ENCODE peak calls at places on chromosome 9, in six cellular contexts. One of them, this sample, is unnamed.

GRCh38 chr9:2655411-2655901 is 33.9 kb downstream of the VLDLR start:
- DNase-seq in H1: no peak
- DNase-seq in K562: no peak
- DNase-seq in GM12878: no peak
- DNase-seq in SK-N-SH: no peak
- DNase-seq in HepG2: no peak
- DNase-seq in this sample: peak

GRCh38 chr9:127170652-127171051 is 48.2 kb upstream of the ANGPTL2 start:
- DNase-seq in SK-N-SH: no peak
- DNase-seq in H1: no peak
- DNase-seq in K562: no peak
- DNase-seq in HepG2: no peak
- DNase-seq in GM12878: peak
- DNase-seq in this sample: no peak

GRCh38 chr9:111965566-111966019 is 69.0 kb downstream of the UGCG start:
- DNase-seq in HepG2: peak
- DNase-seq in H1: no peak
- DNase-seq in SK-N-SH: no peak
- DNase-seq in K562: no peak
- DNase-seq in GM12878: peak
- DNase-seq in this sample: no peak

GRCh38 chr9:21919377-21920362 is 74.5 kb downstream of the CDKN2A start:
- DNase-seq in HepG2: peak
- DNase-seq in SK-N-SH: peak
- DNase-seq in K562: no peak
- DNase-seq in GM12878: peak
- DNase-seq in H1: no peak
- DNase-seq in this sample: peak

GRCh38 chr9:4415281-4415680 is 75.0 kb upstream of the SLC1A1 start:
- DNase-seq in H1: no peak
- DNase-seq in SK-N-SH: no peak
- DNase-seq in GM12878: no peak
- DNase-seq in HepG2: no peak
- DNase-seq in K562: no peak
- DNase-seq in this sample: no peak

GRCh38 chr9:84874583-84874982 is 205.1 kb downstream of the NTRK2 start:
- DNase-seq in GM12878: no peak
- DNase-seq in SK-N-SH: no peak
- DNase-seq in H1: no peak
- DNase-seq in K562: no peak
- DNase-seq in HepG2: no peak
- DNase-seq in this sample: no peak

GRCh38 chr9:137045294-137046093 is 483 bp downstream of the NPDC1 start:
- DNase-seq in H1: no peak
- DNase-seq in HepG2: no peak
- DNase-seq in GM12878: no peak
- DNase-seq in SK-N-SH: peak
- DNase-seq in K562: no peak
- DNase-seq in this sample: no peak

GRCh38 chr9:69572611-69573010 is 99.6 kb downstream of the APBA1 start:
- DNase-seq in SK-N-SH: no peak
- DNase-seq in GM12878: no peak
- DNase-seq in K562: no peak
- DNase-seq in HepG2: no peak
- DNase-seq in H1: no peak
- DNase-seq in this sample: no peak

GRCh38 chr9:121949364-121949763 is 143.7 kb downstream of the TTLL11 start:
- DNase-seq in SK-N-SH: no peak
- DNase-seq in GM12878: no peak
- DNase-seq in HepG2: no peak
- DNase-seq in K562: no peak
- DNase-seq in H1: no peak
- DNase-seq in this sample: no peak

GRCh38 chr9:19876569-19877316 is 87.9 kb upstream of the SLC24A2 start:
- DNase-seq in SK-N-SH: no peak
- DNase-seq in H1: no peak
- DNase-seq in K562: no peak
- DNase-seq in HepG2: no peak
- DNase-seq in GM12878: no peak
- DNase-seq in this sample: no peak

GRCh38 chr9:12880406-12881016 is 105.7 kb downstream of the LURAP1L start:
- DNase-seq in HepG2: no peak
- DNase-seq in H1: no peak
- DNase-seq in K562: no peak
- DNase-seq in SK-N-SH: peak
- DNase-seq in GM12878: no peak
- DNase-seq in this sample: no peak

GRCh38 chr9:101366038-101366756 is 18.6 kb downstream of the BAAT start:
- DNase-seq in H1: no peak
- DNase-seq in SK-N-SH: no peak
- DNase-seq in HepG2: peak
- DNase-seq in GM12878: no peak
- DNase-seq in K562: peak
- DNase-seq in this sample: no peak

GRCh38 chr9:106880863-106881262 is 17.9 kb downstream of the ZNF462 start:
- DNase-seq in GM12878: no peak
- DNase-seq in HepG2: no peak
- DNase-seq in K562: no peak
- DNase-seq in SK-N-SH: no peak
- DNase-seq in H1: no peak
- DNase-seq in this sample: no peak

GRCh38 chr9:136409557-136410455 is 608 bp downstream of the ENTR1 start:
- DNase-seq in K562: peak
- DNase-seq in GM12878: no peak
- DNase-seq in H1: no peak
- DNase-seq in HepG2: peak
- DNase-seq in SK-N-SH: peak
- DNase-seq in this sample: peak

GRCh38 chr9:3909966-3910650 is 384.3 kb upstream of the RFX3 start:
- DNase-seq in SK-N-SH: no peak
- DNase-seq in GM12878: no peak
- DNase-seq in H1: no peak
- DNase-seq in K562: no peak
- DNase-seq in HepG2: no peak
- DNase-seq in this sample: peak

GRCh38 chr9:68749579-68750159 is 44.6 kb downstream of the PIP5K1B start:
- DNase-seq in HepG2: peak
- DNase-seq in SK-N-SH: no peak
- DNase-seq in H1: no peak
- DNase-seq in GM12878: no peak
- DNase-seq in K562: no peak
- DNase-seq in this sample: no peak

GRCh38 chr9:4371108-4371507 is 71.2 kb upstream of the GLIS3 start:
- DNase-seq in GM12878: no peak
- DNase-seq in K562: no peak
- DNase-seq in HepG2: no peak
- DNase-seq in SK-N-SH: no peak
- DNase-seq in H1: no peak
- DNase-seq in this sample: no peak

GRCh38 chr9:74775401-74775800 is 112.3 kb downstream of the TRPM6 start:
- DNase-seq in HepG2: no peak
- DNase-seq in GM12878: no peak
- DNase-seq in K562: no peak
- DNase-seq in H1: no peak
- DNase-seq in SK-N-SH: no peak
- DNase-seq in this sample: no peak

GRCh38 chr9:7967093-7967827 is 167.7 kb upstream of the DMAC1 start:
- DNase-seq in H1: no peak
- DNase-seq in SK-N-SH: no peak
- DNase-seq in HepG2: no peak
- DNase-seq in GM12878: no peak
- DNase-seq in K562: no peak
- DNase-seq in this sample: peak

GRCh38 chr9:132509921-132510874 is 72.2 kb upstream of the BARHL1 start:
- DNase-seq in SK-N-SH: no peak
- DNase-seq in H1: no peak
- DNase-seq in HepG2: no peak
- DNase-seq in K562: no peak
- DNase-seq in GM12878: no peak
- DNase-seq in this sample: no peak

GRCh38 chr9:981491-981898 is 5.0 kb downstream of the DMRT3 start:
- DNase-seq in GM12878: no peak
- DNase-seq in HepG2: no peak
- DNase-seq in H1: no peak
- DNase-seq in K562: no peak
- DNase-seq in SK-N-SH: no peak
- DNase-seq in this sample: no peak

GRCh38 chr9:137387034-137387890 is 35.7 kb downstream of the EXD3 start:
- DNase-seq in H1: no peak
- DNase-seq in SK-N-SH: no peak
- DNase-seq in GM12878: no peak
- DNase-seq in HepG2: no peak
- DNase-seq in K562: no peak
- DNase-seq in this sample: no peak

GRCh38 chr9:34400686-34401602 is 24.2 kb upstream of the MYORG start:
- DNase-seq in HepG2: no peak
- DNase-seq in SK-N-SH: no peak
- DNase-seq in GM12878: no peak
- DNase-seq in H1: no peak
- DNase-seq in K562: no peak
- DNase-seq in this sample: no peak

GRCh38 chr9:34664281-34665108 is 2.0 kb upstream of the CCL27 start:
- DNase-seq in SK-N-SH: peak
- DNase-seq in K562: peak
- DNase-seq in HepG2: peak
- DNase-seq in H1: peak
- DNase-seq in GM12878: no peak
- DNase-seq in this sample: peak

GRCh38 chr9:36855443-36856315 is 178.4 kb downstream of the PAX5 start:
- DNase-seq in HepG2: peak
- DNase-seq in H1: no peak
- DNase-seq in K562: peak
- DNase-seq in SK-N-SH: peak
- DNase-seq in GM12878: no peak
- DNase-seq in this sample: peak

GRCh38 chr9:94624621-94625020 is 14.7 kb downstream of the FBP1 start:
- DNase-seq in K562: no peak
- DNase-seq in H1: no peak
- DNase-seq in GM12878: no peak
- DNase-seq in HepG2: no peak
- DNase-seq in SK-N-SH: no peak
- DNase-seq in this sample: no peak

GRCh38 chr9:22142681-22143080 is 133.6 kb upstream of the CDKN2B start:
- DNase-seq in K562: no peak
- DNase-seq in HepG2: no peak
- DNase-seq in H1: no peak
- DNase-seq in GM12878: no peak
- DNase-seq in SK-N-SH: no peak
- DNase-seq in this sample: no peak

GRCh38 chr9:134965851-134966250 is 48.1 kb upstream of the FCN1 start:
- DNase-seq in K562: no peak
- DNase-seq in H1: no peak
- DNase-seq in SK-N-SH: no peak
- DNase-seq in GM12878: no peak
- DNase-seq in HepG2: no peak
- DNase-seq in this sample: no peak

GRCh38 chr9:33860200-33860871 is 43.4 kb downstream of the UBE2R2 start:
- DNase-seq in SK-N-SH: peak
- DNase-seq in GM12878: no peak
- DNase-seq in HepG2: no peak
- DNase-seq in K562: no peak
- DNase-seq in H1: no peak
- DNase-seq in this sample: no peak

GRCh38 chr9:18473551-18474279 is at the start of gene ADAMTSL1:
- DNase-seq in SK-N-SH: peak
- DNase-seq in K562: no peak
- DNase-seq in GM12878: no peak
- DNase-seq in H1: peak
- DNase-seq in HepG2: no peak
- DNase-seq in this sample: no peak
- H3K4me3 ChIP-seq in SK-N-SH: peak
- H3K4me3 ChIP-seq in K562: no peak
- H3K4me3 ChIP-seq in GM12878: no peak
- H3K4me3 ChIP-seq in H1: peak
- H3K4me3 ChIP-seq in HepG2: no peak
- H3K4me3 ChIP-seq in this sample: no peak

GRCh38 chr9:120913673-120914266 is 12.8 kb downstream of the TRAF1 start:
- DNase-seq in K562: peak
- DNase-seq in H1: no peak
- DNase-seq in SK-N-SH: no peak
- DNase-seq in HepG2: no peak
- DNase-seq in GM12878: no peak
- DNase-seq in this sample: no peak

GRCh38 chr9:120912958-120913672 is 13.5 kb downstream of the TRAF1 start:
- DNase-seq in GM12878: no peak
- DNase-seq in SK-N-SH: no peak
- DNase-seq in K562: peak
- DNase-seq in HepG2: no peak
- DNase-seq in H1: no peak
- DNase-seq in this sample: no peak

GRCh38 chr9:120914953-120915352 is 11.6 kb downstream of the TRAF1 start:
- DNase-seq in SK-N-SH: no peak
- DNase-seq in GM12878: no peak
- DNase-seq in K562: no peak
- DNase-seq in HepG2: no peak
- DNase-seq in H1: no peak
- DNase-seq in this sample: no peak

GRCh38 chr9:120915854-120916495 is 10.6 kb downstream of the TRAF1 start:
- DNase-seq in SK-N-SH: no peak
- DNase-seq in K562: no peak
- DNase-seq in GM12878: no peak
- DNase-seq in HepG2: no peak
- DNase-seq in H1: no peak
- DNase-seq in this sample: no peak

GRCh38 chr9:120914410-120914809 is 12.2 kb downstream of the TRAF1 start:
- DNase-seq in GM12878: no peak
- DNase-seq in HepG2: no peak
- DNase-seq in H1: no peak
- DNase-seq in SK-N-SH: no peak
- DNase-seq in K562: no peak
- DNase-seq in this sample: no peak
- TF ChIP-seq GABPA in GM12878: no peak
- TF ChIP-seq GABPA in HepG2: no peak
- TF ChIP-seq GABPA in H1: no peak
- TF ChIP-seq GABPA in SK-N-SH: no peak
- TF ChIP-seq GABPA in K562: no peak
- TF ChIP-seq GABPA in this sample: no peak

DNA sequence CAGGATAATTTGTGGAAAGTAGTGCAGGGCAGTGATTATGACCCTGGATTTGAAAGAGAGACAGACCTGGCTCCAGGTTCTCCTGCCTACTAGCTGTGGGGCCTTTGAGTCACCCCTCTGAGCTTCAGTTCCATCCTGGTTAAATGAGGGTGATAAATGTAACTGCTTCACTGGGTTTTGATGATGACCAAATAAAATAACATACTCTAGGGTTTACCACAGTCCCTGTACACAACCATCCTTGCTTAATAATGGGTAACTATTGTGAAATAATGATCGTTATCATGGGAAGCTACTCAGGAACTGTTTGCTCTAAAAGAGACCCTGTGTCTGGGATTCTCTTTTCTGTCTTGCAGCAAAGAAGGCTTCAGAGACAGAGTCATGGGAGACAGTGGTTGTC is 23.7 kb downstream of the AKNA start:
- DNase-seq in HepG2: peak
- DNase-seq in GM12878: no peak
- DNase-seq in SK-N-SH: no peak
- DNase-seq in K562: no peak
- DNase-seq in H1: no peak
- DNase-seq in this sample: peak
- TF ChIP-seq POLR2AphosphoS5 in HepG2: no peak
- TF ChIP-seq POLR2AphosphoS5 in GM12878: no peak
- TF ChIP-seq POLR2AphosphoS5 in SK-N-SH: no peak
- TF ChIP-seq POLR2AphosphoS5 in K562: no peak
- TF ChIP-seq POLR2AphosphoS5 in H1: no peak
- TF ChIP-seq POLR2AphosphoS5 in this sample: no peak

GRCh38 chr9:83219924-83220438 is 157.0 kb upstream of the RASEF start:
- DNase-seq in GM12878: no peak
- DNase-seq in HepG2: no peak
- DNase-seq in K562: no peak
- DNase-seq in H1: no peak
- DNase-seq in SK-N-SH: no peak
- DNase-seq in this sample: no peak
- H3K4me3 ChIP-seq in GM12878: no peak
- H3K4me3 ChIP-seq in HepG2: peak
- H3K4me3 ChIP-seq in K562: no peak
- H3K4me3 ChIP-seq in H1: peak
- H3K4me3 ChIP-seq in SK-N-SH: peak
- H3K4me3 ChIP-seq in this sample: no peak